ENCODE peak calls at places on chromosomes 11 and 22, in nine cellular contexts. R is AG04449; Y is GM23338; S is GM20000; D is GM12865; V is activated CD8-positive, alpha-beta T cell treated with anti-CD3 and anti-CD28 coated beads for 36 hours; I is psoas muscle; Q is A549; X is GM13976. H is an unnamed sample.

GRCh38 chr11:18912883-18913282 is 26.3 kb downstream of the MRGPRX1 start:
- DNase-seq in V (no peak), Y (peak; percentile 57), Q (no peak), S (no peak), R (no peak), X (no peak), D (no peak), I (no peak), H (no peak)

GRCh38 chr22:46815132-46815531 is 52.7 kb downstream of the TBC1D22A start:
- DNase-seq in X (no peak), D (no peak), Q (no peak), V (no peak), Y (no peak), S (no peak), I (no peak), R (no peak), H (no peak)

GRCh38 chr22:48919187-48919590 is 908.5 kb downstream of the BRD1 start:
- DNase-seq in S (no peak), Q (no peak), V (no peak), Y (no peak), X (no peak), R (no peak), D (no peak), I (no peak), H (no peak)

GRCh38 chr22:47367993-47368945 is 605.8 kb downstream of the TBC1D22A start:
- DNase-seq in Y (no peak), V (no peak), S (no peak), Q (no peak), R (no peak), D (no peak), X (no peak), I (no peak), H (no peak)

GRCh38 chr11:120752668-120753067 is 241.1 kb downstream of the GRIK4 start:
- DNase-seq in X (peak; percentile 10), V (no peak), Q (no peak), D (no peak), I (no peak), R (no peak), Y (no peak), S (no peak), H (no peak)

GRCh38 chr11:115903179-115903578 is 399.0 kb upstream of the CADM1 start:
- DNase-seq in D (no peak), Y (no peak), Q (no peak), I (no peak), X (no peak), S (no peak), V (no peak), R (no peak), H (no peak)

GRCh38 chr11:87235366-87235765 is 197.6 kb downstream of the TMEM135 start:
- DNase-seq in X (no peak), D (no peak), S (no peak), R (no peak), I (no peak), Y (no peak), Q (no peak), V (no peak), H (no peak)

GRCh38 chr11:27184458-27185312 is 144.1 kb downstream of the BBOX1 start:
- DNase-seq in V (no peak), R (no peak), Y (no peak), I (no peak), Q (no peak), S (no peak), D (no peak), X (no peak), H (no peak)

GRCh38 chr11:73087730-73088129 is 54.4 kb downstream of the FCHSD2 start:
- DNase-seq in Q (no peak), Y (no peak), X (no peak), S (no peak), I (no peak), R (no peak), D (peak; percentile 50), V (no peak), H (peak; percentile 28)

GRCh38 chr11:16924826-16925494 is 89.3 kb downstream of the PLEKHA7 start:
- DNase-seq in Y (peak; percentile 86), S (peak; percentile 59), I (peak; percentile 28), Q (peak; percentile 74), V (no peak), X (peak; percentile 65), D (no peak), R (no peak), H (peak; percentile 32)

GRCh38 chr11:86247608-86248007 is 3.1 kb downstream of the EED start:
- DNase-seq in I (no peak), V (no peak), R (no peak), Q (no peak), X (no peak), Y (no peak), D (no peak), S (no peak), H (no peak)

GRCh38 chr11:120608760-120609211 is 97.2 kb downstream of the GRIK4 start:
- DNase-seq in V (no peak), X (no peak), R (no peak), D (no peak), S (no peak), I (peak; percentile 27), Q (no peak), Y (no peak), H (peak; percentile 22)

GRCh38 chr11:1928038-1928890 is 8.8 kb downstream of the TNNT3 start:
- DNase-seq in X (no peak), I (no peak), D (no peak), R (no peak), Y (no peak), Q (no peak), S (peak; percentile 26), V (no peak), H (no peak)

GRCh38 chr11:8258771-8259170 is 4.9 kb downstream of the LMO1 start:
- DNase-seq in D (no peak), Y (no peak), V (no peak), X (no peak), S (no peak), R (no peak), Q (no peak), I (no peak), H (peak; percentile 33)

GRCh38 chr11:102914238-102915043 is 39.7 kb upstream of the MMP12 start:
- DNase-seq in S (no peak), Y (peak; percentile 81), D (peak; percentile 15), Q (peak; percentile 23), R (no peak), X (peak; percentile 13), I (no peak), V (peak; percentile 15), H (peak; percentile 80)

GRCh38 chr22:40147388-40148176 is 30.1 kb upstream of the TNRC6B start:
- DNase-seq in Y (peak; percentile 83), D (no peak), R (no peak), V (no peak), S (no peak), Q (no peak), I (no peak), X (no peak), H (no peak)
- TF ChIP-seq CTCF in Y (peak; percentile 78), D (no peak), R (no peak), V (no peak), S (no peak), Q (no peak), I (no peak), X (no peak), H (no peak)

DNA sequence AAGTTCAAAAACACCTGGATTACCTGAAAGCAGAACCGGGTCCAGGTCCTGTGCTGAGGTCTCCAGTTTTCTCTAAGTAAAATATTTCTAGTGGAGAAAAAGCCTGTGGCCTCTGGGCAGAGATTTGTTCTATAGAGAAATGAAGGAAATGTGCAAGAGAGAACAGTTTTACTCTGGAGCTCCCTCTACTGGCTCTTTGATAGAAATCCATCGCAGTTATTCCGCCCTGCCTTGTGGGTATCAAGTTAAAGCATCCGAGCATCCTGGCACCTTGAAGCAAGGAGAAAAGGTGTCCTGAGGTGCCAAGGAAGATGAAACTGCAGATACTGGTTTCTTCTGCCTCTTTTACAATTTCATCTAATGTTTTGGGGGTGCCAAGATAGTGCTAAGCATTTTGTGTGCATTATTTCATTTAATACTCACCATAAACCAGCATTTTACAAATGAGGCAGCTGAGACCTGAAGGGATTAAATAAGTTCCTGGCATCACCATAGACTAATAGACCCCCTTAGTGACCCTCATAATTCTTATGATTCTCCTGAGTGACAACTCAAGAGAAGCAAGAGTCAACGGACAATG is 113.1 kb upstream of the HSD17B12 start:
- DNase-seq in S (peak; percentile 75), V (no peak), R (no peak), D (peak; percentile 59), X (peak; percentile 67), Q (peak; percentile 58), Y (peak; percentile 80), I (no peak), H (peak; percentile 70)
- TF ChIP-seq CTCF in S (peak; percentile 60), V (peak; percentile 76), R (peak; percentile 53), D (peak; percentile 73), X (peak; percentile 63), Q (peak; percentile 68), Y (peak; percentile 80), I (peak; percentile 60), H (peak; percentile 74)

GRCh38 chr11:107969219-107969618 is 39.5 kb upstream of the CUL5 start:
- DNase-seq in S (no peak), Y (peak; percentile 61), X (no peak), R (no peak), V (no peak), I (no peak), D (no peak), Q (peak; percentile 17), H (no peak)
- TF ChIP-seq CTCF in S (no peak), Y (peak; percentile 44), X (no peak), R (no peak), V (no peak), I (no peak), D (no peak), Q (no peak), H (no peak)

GRCh38 chr11:119297938-119298337 is 19.0 kb downstream of the MCAM start:
- DNase-seq in I (no peak), V (no peak), R (no peak), S (no peak), Q (no peak), Y (no peak), D (no peak), X (no peak), H (no peak)

GRCh38 chr11:119290894-119291497 is 25.9 kb downstream of the MCAM start:
- DNase-seq in V (no peak), Q (no peak), R (no peak), X (no peak), I (no peak), D (no peak), S (no peak), Y (no peak), H (no peak)

GRCh38 chr11:119288219-119288618 is 28.7 kb downstream of the MCAM start:
- DNase-seq in D (no peak), R (no peak), I (no peak), Q (no peak), S (no peak), Y (no peak), X (no peak), V (no peak), H (no peak)

GRCh38 chr11:119295178-119295577 is 21.8 kb downstream of the MCAM start:
- DNase-seq in X (no peak), S (no peak), Q (peak; percentile 13), Y (no peak), V (no peak), D (no peak), I (no peak), R (no peak), H (peak; percentile 12)

GRCh38 chr11:119293461-119293860 is 23.5 kb downstream of the MCAM start:
- DNase-seq in S (no peak), D (no peak), I (no peak), X (no peak), V (no peak), Q (no peak), Y (no peak), R (no peak), H (no peak)
- TF ChIP-seq CTCF in S (no peak), D (no peak), I (no peak), X (no peak), V (no peak), Q (no peak), Y (no peak), R (no peak), H (no peak)